ENCODE peak calls at places on chromosome 22, in eight cellular contexts. One of them, this sample, is unnamed.

GRCh38 chr22:20781272-20781990 is 7.5 kb downstream of the SERPIND1 start:
- DNase-seq in ovary: no peak
- DNase-seq in foreskin fibroblast: no peak
- DNase-seq in sigmoid colon: no peak
- DNase-seq in mucosa of descending colon: no peak
- DNase-seq in lower leg skin: no peak
- DNase-seq in left ventricle myocardium inferior: no peak
- DNase-seq in gastrocnemius medialis: no peak
- DNase-seq in this sample: no peak

GRCh38 chr22:19519041-19519926 is 4.9 kb downstream of the CLDN5 start:
- DNase-seq in left ventricle myocardium inferior: no peak
- DNase-seq in mucosa of descending colon: no peak
- DNase-seq in gastrocnemius medialis: no peak
- DNase-seq in sigmoid colon: no peak
- DNase-seq in lower leg skin: no peak
- DNase-seq in ovary: no peak
- DNase-seq in foreskin fibroblast: no peak
- DNase-seq in this sample: no peak

GRCh38 chr22:19795617-19796008 is 35.0 kb downstream of the TBX1 start:
- DNase-seq in left ventricle myocardium inferior: no peak
- DNase-seq in mucosa of descending colon: no peak
- DNase-seq in sigmoid colon: no peak
- DNase-seq in ovary: no peak
- DNase-seq in lower leg skin: no peak
- DNase-seq in gastrocnemius medialis: no peak
- DNase-seq in foreskin fibroblast: peak
- DNase-seq in this sample: peak

GRCh38 chr22:50009251-50009650 is 3.3 kb downstream of the IL17REL start:
- DNase-seq in lower leg skin: no peak
- DNase-seq in gastrocnemius medialis: no peak
- DNase-seq in mucosa of descending colon: no peak
- DNase-seq in sigmoid colon: no peak
- DNase-seq in ovary: no peak
- DNase-seq in foreskin fibroblast: no peak
- DNase-seq in left ventricle myocardium inferior: no peak
- DNase-seq in this sample: no peak

GRCh38 chr22:43136255-43136654 is 6.9 kb downstream of the MCAT start:
- DNase-seq in ovary: no peak
- DNase-seq in sigmoid colon: no peak
- DNase-seq in lower leg skin: no peak
- DNase-seq in foreskin fibroblast: no peak
- DNase-seq in mucosa of descending colon: no peak
- DNase-seq in gastrocnemius medialis: no peak
- DNase-seq in left ventricle myocardium inferior: peak
- DNase-seq in this sample: peak

GRCh38 chr22:25200967-25201366 is 1.3 kb downstream of the CRYBB3 start:
- DNase-seq in foreskin fibroblast: no peak
- DNase-seq in gastrocnemius medialis: no peak
- DNase-seq in lower leg skin: no peak
- DNase-seq in mucosa of descending colon: no peak
- DNase-seq in left ventricle myocardium inferior: no peak
- DNase-seq in sigmoid colon: no peak
- DNase-seq in ovary: no peak
- DNase-seq in this sample: no peak

GRCh38 chr22:31425331-31426050 is 26.1 kb downstream of the DRG1 start:
- DNase-seq in left ventricle myocardium inferior: no peak
- DNase-seq in foreskin fibroblast: peak
- DNase-seq in gastrocnemius medialis: no peak
- DNase-seq in lower leg skin: no peak
- DNase-seq in mucosa of descending colon: no peak
- DNase-seq in sigmoid colon: no peak
- DNase-seq in ovary: no peak
- DNase-seq in this sample: peak

GRCh38 chr22:22933100-22933806 is 45.6 kb downstream of the IGLL5 start:
- DNase-seq in foreskin fibroblast: no peak
- DNase-seq in sigmoid colon: no peak
- DNase-seq in gastrocnemius medialis: no peak
- DNase-seq in ovary: no peak
- DNase-seq in left ventricle myocardium inferior: no peak
- DNase-seq in mucosa of descending colon: no peak
- DNase-seq in lower leg skin: no peak
- DNase-seq in this sample: no peak

GRCh38 chr22:21761086-21761485 is 25.5 kb upstream of the YPEL1 start:
- DNase-seq in ovary: no peak
- DNase-seq in foreskin fibroblast: peak
- DNase-seq in left ventricle myocardium inferior: no peak
- DNase-seq in lower leg skin: no peak
- DNase-seq in gastrocnemius medialis: no peak
- DNase-seq in sigmoid colon: no peak
- DNase-seq in mucosa of descending colon: no peak
- DNase-seq in this sample: no peak

GRCh38 chr22:25110846-25111578 is 88.6 kb upstream of the CRYBB3 start:
- DNase-seq in mucosa of descending colon: peak
- DNase-seq in foreskin fibroblast: peak
- DNase-seq in sigmoid colon: peak
- DNase-seq in gastrocnemius medialis: peak
- DNase-seq in lower leg skin: peak
- DNase-seq in left ventricle myocardium inferior: peak
- DNase-seq in ovary: peak
- DNase-seq in this sample: peak

DNA sequence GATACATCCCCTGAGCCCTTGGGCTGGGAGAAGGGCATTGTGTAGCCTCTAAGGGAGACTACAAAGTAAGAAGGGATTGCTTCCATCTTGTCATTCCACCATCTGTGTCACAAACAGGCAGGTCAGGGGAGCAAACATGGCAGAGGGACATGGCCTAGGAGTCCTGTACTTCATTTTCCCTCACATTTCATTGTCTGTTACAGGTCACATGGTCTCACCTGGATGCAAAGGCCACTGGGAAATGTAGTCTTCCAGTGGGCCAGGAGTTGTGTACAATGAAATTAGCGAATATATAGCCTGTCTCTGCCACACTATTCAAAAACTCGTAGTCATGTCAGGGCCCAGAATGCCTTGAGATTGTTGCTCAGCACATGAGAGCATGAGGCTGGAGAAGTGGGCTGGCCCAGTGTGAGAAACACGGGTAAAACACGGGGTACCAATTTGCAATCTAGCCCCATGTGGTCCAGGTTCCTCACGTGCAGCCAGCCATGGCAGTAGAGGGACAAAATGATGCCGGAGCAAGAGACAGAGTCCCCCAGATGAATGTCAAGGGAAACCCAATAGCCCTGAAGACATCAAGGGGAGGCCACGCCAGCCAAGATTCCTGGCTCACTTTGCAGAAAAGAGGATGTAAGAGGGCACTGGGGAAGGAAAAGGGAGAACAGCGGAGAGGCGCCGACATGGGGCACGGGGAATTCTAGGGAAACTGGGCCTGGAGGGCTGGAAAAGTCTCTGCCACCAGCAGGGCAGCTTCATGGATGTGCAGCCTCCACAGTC is 47.7 kb upstream of the EMID1 start:
- DNase-seq in sigmoid colon: peak
- DNase-seq in ovary: no peak
- DNase-seq in foreskin fibroblast: no peak
- DNase-seq in lower leg skin: no peak
- DNase-seq in mucosa of descending colon: no peak
- DNase-seq in gastrocnemius medialis: no peak
- DNase-seq in left ventricle myocardium inferior: no peak
- DNase-seq in this sample: no peak
- H3K4me3 ChIP-seq in sigmoid colon: no peak
- H3K4me3 ChIP-seq in ovary: no peak
- H3K4me3 ChIP-seq in foreskin fibroblast: no peak
- H3K4me3 ChIP-seq in lower leg skin: no peak
- H3K4me3 ChIP-seq in mucosa of descending colon: no peak
- H3K4me3 ChIP-seq in gastrocnemius medialis: no peak
- H3K4me3 ChIP-seq in left ventricle myocardium inferior: no peak
- H3K4me3 ChIP-seq in this sample: no peak

GRCh38 chr22:48721394-48721666 is 1106.3 kb downstream of the BRD1 start:
- DNase-seq in gastrocnemius medialis: no peak
- DNase-seq in left ventricle myocardium inferior: no peak
- DNase-seq in ovary: no peak
- DNase-seq in sigmoid colon: peak
- DNase-seq in mucosa of descending colon: peak
- DNase-seq in lower leg skin: no peak
- DNase-seq in foreskin fibroblast: no peak
- DNase-seq in this sample: no peak

GRCh38 chr22:48718818-48719500 is 1108.7 kb downstream of the BRD1 start:
- DNase-seq in left ventricle myocardium inferior: peak
- DNase-seq in foreskin fibroblast: no peak
- DNase-seq in sigmoid colon: peak
- DNase-seq in ovary: no peak
- DNase-seq in lower leg skin: no peak
- DNase-seq in gastrocnemius medialis: no peak
- DNase-seq in mucosa of descending colon: no peak
- DNase-seq in this sample: no peak

GRCh38 chr22:48717883-48718817 is 1109.5 kb downstream of the BRD1 start:
- DNase-seq in mucosa of descending colon: no peak
- DNase-seq in lower leg skin: no peak
- DNase-seq in sigmoid colon: peak
- DNase-seq in gastrocnemius medialis: no peak
- DNase-seq in left ventricle myocardium inferior: peak
- DNase-seq in ovary: no peak
- DNase-seq in foreskin fibroblast: no peak
- DNase-seq in this sample: no peak

GRCh38 chr22:48720662-48721393 is 1106.8 kb downstream of the BRD1 start:
- DNase-seq in gastrocnemius medialis: no peak
- DNase-seq in ovary: no peak
- DNase-seq in foreskin fibroblast: no peak
- DNase-seq in lower leg skin: no peak
- DNase-seq in left ventricle myocardium inferior: no peak
- DNase-seq in mucosa of descending colon: no peak
- DNase-seq in sigmoid colon: peak
- DNase-seq in this sample: no peak

DNA sequence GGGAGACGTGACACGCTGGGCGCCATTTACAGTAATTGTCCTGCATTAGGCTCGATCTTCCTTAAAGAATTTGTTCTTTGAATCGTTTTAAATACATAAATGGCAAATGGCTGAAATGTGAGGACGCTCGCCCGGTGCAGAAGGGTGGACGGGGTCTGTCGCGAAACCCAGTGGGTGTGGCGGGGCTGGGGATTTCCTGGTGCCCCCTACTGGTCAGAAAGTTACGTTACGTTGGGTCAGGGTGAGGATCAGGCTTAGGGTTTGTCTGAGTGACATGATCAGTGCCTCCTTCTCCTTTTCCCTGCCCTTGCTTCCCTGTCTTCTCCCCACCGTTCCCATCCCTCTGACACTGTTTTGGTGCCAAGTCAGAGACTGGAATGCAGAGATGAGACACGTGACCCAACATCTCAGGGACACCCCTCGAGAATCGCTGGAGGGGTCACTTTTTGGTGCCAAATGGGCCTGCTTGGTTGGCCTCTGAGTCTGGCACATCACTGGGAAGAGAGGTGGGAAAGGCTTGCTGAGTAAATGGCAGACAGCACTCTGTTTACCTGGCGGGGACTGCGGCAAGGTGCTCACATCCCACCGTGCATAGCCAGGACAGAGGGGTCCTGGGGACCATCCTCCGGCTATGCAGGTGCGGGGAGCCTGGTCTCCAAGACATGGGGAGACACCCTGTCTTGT is 1107.6 kb downstream of the BRD1 start:
- DNase-seq in foreskin fibroblast: no peak
- DNase-seq in ovary: no peak
- DNase-seq in left ventricle myocardium inferior: peak
- DNase-seq in mucosa of descending colon: no peak
- DNase-seq in gastrocnemius medialis: no peak
- DNase-seq in sigmoid colon: peak
- DNase-seq in lower leg skin: no peak
- DNase-seq in this sample: no peak
- TF ChIP-seq CTCF in foreskin fibroblast: no peak
- TF ChIP-seq CTCF in ovary: no peak
- TF ChIP-seq CTCF in left ventricle myocardium inferior: no peak
- TF ChIP-seq CTCF in mucosa of descending colon: no peak
- TF ChIP-seq CTCF in gastrocnemius medialis: no peak
- TF ChIP-seq CTCF in sigmoid colon: no peak
- TF ChIP-seq CTCF in lower leg skin: no peak
- TF ChIP-seq CTCF in this sample: no peak

DNA sequence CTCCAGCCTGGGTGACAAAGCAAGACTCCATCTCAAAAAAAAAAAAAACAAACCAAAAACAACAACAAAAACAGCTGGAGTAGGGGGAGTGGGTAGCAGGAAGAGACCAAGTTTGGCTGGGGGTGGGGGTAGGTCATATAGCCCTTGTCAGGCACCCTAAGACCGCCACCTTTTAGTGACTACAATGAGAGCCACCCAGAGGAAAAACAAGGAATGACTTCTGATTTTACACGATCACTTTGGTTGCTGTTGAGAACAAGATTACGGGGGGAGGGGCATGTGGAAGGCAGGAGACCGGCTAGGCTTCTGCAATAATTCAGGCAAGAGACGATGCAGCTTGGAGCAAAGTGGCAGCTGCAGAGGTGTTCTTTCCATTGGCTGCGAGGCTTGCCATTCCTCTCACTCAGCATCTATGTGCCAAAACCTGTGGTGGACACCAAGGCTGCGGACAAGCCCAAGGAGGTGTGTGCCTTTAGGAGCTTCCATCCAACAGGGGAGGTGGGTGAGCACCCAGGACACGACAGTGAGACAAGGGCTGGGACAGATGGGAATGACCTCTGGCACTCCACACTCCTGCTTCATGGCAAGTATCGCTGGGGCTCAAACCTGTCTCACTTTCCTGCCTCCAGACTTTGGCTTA is 1.7 kb downstream of the RPS19BP1 start:
- DNase-seq in ovary: peak
- DNase-seq in foreskin fibroblast: no peak
- DNase-seq in gastrocnemius medialis: no peak
- DNase-seq in lower leg skin: no peak
- DNase-seq in mucosa of descending colon: no peak
- DNase-seq in left ventricle myocardium inferior: no peak
- DNase-seq in sigmoid colon: no peak
- DNase-seq in this sample: peak
- H3K4me3 ChIP-seq in ovary: no peak
- H3K4me3 ChIP-seq in foreskin fibroblast: no peak
- H3K4me3 ChIP-seq in gastrocnemius medialis: no peak
- H3K4me3 ChIP-seq in lower leg skin: no peak
- H3K4me3 ChIP-seq in mucosa of descending colon: no peak
- H3K4me3 ChIP-seq in left ventricle myocardium inferior: peak
- H3K4me3 ChIP-seq in sigmoid colon: no peak
- H3K4me3 ChIP-seq in this sample: no peak

DNA sequence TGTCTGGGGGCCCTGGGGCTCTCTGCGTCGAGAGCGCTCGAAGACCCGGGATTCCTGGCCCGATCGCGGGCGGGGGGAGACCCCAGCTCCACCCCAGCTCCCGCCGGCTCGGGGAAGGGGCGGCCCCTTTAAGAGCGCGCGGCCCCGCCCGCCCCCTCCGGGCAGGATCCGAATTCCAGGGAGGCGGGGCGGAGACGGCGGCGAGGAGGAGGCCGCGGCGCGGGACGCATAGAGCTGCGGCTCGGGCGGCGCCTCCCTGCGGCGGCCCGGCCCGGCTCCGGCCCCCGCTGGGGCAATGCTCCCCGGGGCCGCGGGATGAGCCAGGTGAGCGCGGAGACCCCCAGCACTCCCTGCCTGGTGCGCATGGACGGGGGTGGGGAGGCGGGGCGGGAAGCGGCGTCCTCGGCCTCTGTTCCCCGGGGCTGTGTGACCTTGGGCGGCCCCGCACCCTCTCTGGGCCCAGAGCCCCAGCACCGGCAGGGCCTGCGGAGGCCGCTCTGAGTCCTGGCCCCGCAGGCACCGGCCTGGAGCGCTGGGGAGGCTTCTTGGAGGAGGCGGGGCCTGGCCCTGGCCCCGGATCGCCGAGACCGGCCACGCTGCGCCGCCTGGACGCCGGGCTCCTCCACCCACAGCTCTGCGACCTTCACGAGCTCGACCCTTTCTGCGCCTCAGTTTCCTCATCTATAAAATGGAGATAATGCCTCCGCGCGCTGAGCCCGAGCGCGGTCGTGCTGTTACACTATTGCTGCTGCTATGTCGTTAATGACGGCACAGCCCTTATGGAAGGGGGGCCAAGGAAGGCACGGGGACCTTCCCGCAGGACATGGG is 594 bp downstream of the GAS2L1 start:
- DNase-seq in sigmoid colon: peak
- DNase-seq in gastrocnemius medialis: peak
- DNase-seq in mucosa of descending colon: peak
- DNase-seq in lower leg skin: peak
- DNase-seq in foreskin fibroblast: peak
- DNase-seq in left ventricle myocardium inferior: peak
- DNase-seq in ovary: peak
- DNase-seq in this sample: peak
- TF ChIP-seq CTCF in sigmoid colon: no peak
- TF ChIP-seq CTCF in gastrocnemius medialis: no peak
- TF ChIP-seq CTCF in mucosa of descending colon: no peak
- TF ChIP-seq CTCF in lower leg skin: no peak
- TF ChIP-seq CTCF in foreskin fibroblast: no peak
- TF ChIP-seq CTCF in left ventricle myocardium inferior: no peak
- TF ChIP-seq CTCF in ovary: no peak
- TF ChIP-seq CTCF in this sample: no peak